ENCODE peak calls at places on chromosomes 7 and 10, in seven cellular contexts. Y, B, A, P, X, R and T are unnamed samples.
A peak's percentile ranks its signal among the peaks of the same experiment; 100 is the strongest.

GRCh38 chr10:88095291-88095721 is 231.9 kb downstream of the PTEN start:
- DNase-seq in Y (no peak), A (no peak), R (no peak), X (no peak), B (no peak), P (no peak), T (peak; percentile 78)

GRCh38 chr10:26513101-26513500 is 75.0 kb downstream of the APBB1IP start:
- DNase-seq in X (no peak), B (no peak), P (no peak), R (no peak), Y (no peak), A (no peak), T (no peak)

GRCh38 chr7:105198223-105198622 is 184.2 kb downstream of the KMT2E start:
- DNase-seq in R (no peak), B (no peak), A (no peak), X (peak; percentile 30), Y (no peak), P (no peak), T (peak; percentile 65)

GRCh38 chr7:6376820-6377219 is 70.9 kb downstream of the DAGLB start:
- DNase-seq in P (peak; percentile 18), X (no peak), A (no peak), B (no peak), Y (no peak), R (no peak), T (no peak)

GRCh38 chr10:5545778-5546710 is 21.3 kb downstream of the CALML3 start:
- DNase-seq in R (no peak), P (no peak), B (peak; percentile 47), A (peak; percentile 54), X (peak; percentile 81), Y (no peak), T (peak; percentile 38)

GRCh38 chr7:7969306-7970112 is 913 bp downstream of the GLCCI1 start:
- DNase-seq in P (peak; percentile 22), X (peak; percentile 36), Y (no peak), B (peak; percentile 71), A (peak; percentile 13), R (peak; percentile 51), T (peak; percentile 28)

GRCh38 chr10:43960981-43961380 is 312.3 kb upstream of the ZNF32 start:
- DNase-seq in A (no peak), Y (no peak), B (no peak), X (no peak), P (no peak), R (no peak), T (no peak)

GRCh38 chr10:133359554-133359971 is 1.7 kb upstream of the FUOM start:
- DNase-seq in B (peak; percentile 88), R (no peak), Y (peak; percentile 59), A (no peak), P (no peak), X (no peak), T (no peak)

GRCh38 chr10:36111676-36112075 is 469.6 kb upstream of the FZD8 start:
- DNase-seq in Y (no peak), R (no peak), X (no peak), P (no peak), A (no peak), B (no peak), T (no peak)

GRCh38 chr7:8783229-8783628 is 349.8 kb downstream of the NXPH1 start:
- DNase-seq in Y (no peak), A (no peak), P (no peak), B (no peak), X (no peak), R (no peak), T (no peak)

GRCh38 chr7:143460585-143460984 is 17.1 kb upstream of the TAS2R41 start:
- DNase-seq in R (no peak), P (no peak), Y (no peak), X (no peak), A (no peak), B (no peak), T (no peak)

GRCh38 chr10:51900180-51900579 is 200.8 kb upstream of the CSTF2T start:
- DNase-seq in P (no peak), R (no peak), X (no peak), Y (no peak), A (no peak), B (no peak), T (no peak)

GRCh38 chr10:51897560-51897959 is 198.2 kb upstream of the CSTF2T start:
- DNase-seq in Y (no peak), P (no peak), X (peak; percentile 24), R (no peak), A (no peak), B (no peak), T (no peak)

GRCh38 chr10:51894752-51895151 is 195.4 kb upstream of the CSTF2T start:
- DNase-seq in B (no peak), R (no peak), X (no peak), A (no peak), P (no peak), Y (no peak), T (no peak)

GRCh38 chr10:51895209-51895608 is 195.8 kb upstream of the CSTF2T start:
- DNase-seq in B (peak; percentile 47), X (peak; percentile 55), Y (no peak), A (peak; percentile 59), R (no peak), P (no peak), T (peak; percentile 9)

DNA sequence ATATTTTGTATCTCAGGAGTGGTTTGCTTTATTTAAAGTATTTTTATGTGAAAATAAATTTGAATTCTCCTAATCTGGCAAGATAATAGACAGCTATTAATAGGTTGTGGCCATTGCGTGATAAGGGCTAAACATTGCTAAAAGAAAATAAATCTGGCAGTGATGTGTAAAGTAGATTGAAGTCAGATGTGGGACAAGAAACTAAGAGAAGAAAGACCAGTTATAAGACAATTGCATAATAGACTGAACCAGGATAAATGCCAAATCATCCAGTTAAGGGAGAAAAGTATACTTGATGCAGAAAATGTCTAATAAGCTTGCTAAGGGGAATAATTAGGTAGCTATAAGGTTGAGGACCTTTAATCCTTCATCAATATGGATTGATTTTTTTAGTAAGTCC is 197.5 kb upstream of the CSTF2T start:
- DNase-seq in X (no peak), A (no peak), R (no peak), Y (no peak), P (no peak), B (no peak), T (peak; percentile 4)
- TF ChIP-seq CTCF in X (no peak), A (no peak), R (no peak), Y (no peak), P (no peak), B (no peak), T (no peak)

GRCh38 chr10:3748484-3748883 is 36.5 kb downstream of the KLF6 start:
- DNase-seq in X (no peak), P (no peak), Y (no peak), B (peak; percentile 24), A (no peak), R (no peak), T (no peak)

GRCh38 chr10:3747984-3748383 is 37.0 kb downstream of the KLF6 start:
- DNase-seq in Y (no peak), P (no peak), B (no peak), A (no peak), R (no peak), X (no peak), T (no peak)

GRCh38 chr10:3750352-3750816 is 34.6 kb downstream of the KLF6 start:
- DNase-seq in P (no peak), R (no peak), A (no peak), Y (no peak), X (no peak), B (no peak), T (no peak)

GRCh38 chr10:3749597-3750351 is 35.2 kb downstream of the KLF6 start:
- DNase-seq in P (no peak), Y (no peak), B (peak; percentile 48), X (peak; percentile 68), R (no peak), A (no peak), T (peak; percentile 81)

GRCh38 chr10:3749011-3749410 is 36.0 kb downstream of the KLF6 start:
- DNase-seq in R (no peak), A (no peak), Y (no peak), B (peak; percentile 19), X (no peak), P (no peak), T (no peak)
- TF ChIP-seq CTCF in R (no peak), A (no peak), Y (no peak), B (no peak), X (no peak), P (no peak), T (no peak)

GRCh38 chr7:132641238-132641637 is 65.0 kb upstream of the PLXNA4 start:
- DNase-seq in Y (no peak), R (no peak), A (no peak), X (no peak), P (no peak), B (no peak), T (no peak)

GRCh38 chr7:132643302-132643701 is 67.0 kb upstream of the PLXNA4 start:
- DNase-seq in P (no peak), Y (no peak), A (no peak), B (no peak), R (no peak), X (no peak), T (no peak)

GRCh38 chr7:132650498-132650897 is 74.2 kb upstream of the PLXNA4 start:
- DNase-seq in A (no peak), X (no peak), B (no peak), Y (no peak), R (no peak), P (no peak), T (peak; percentile 92)

GRCh38 chr7:132647311-132647710 is 71.0 kb upstream of the PLXNA4 start:
- DNase-seq in P (no peak), Y (no peak), A (no peak), B (no peak), R (no peak), X (no peak), T (no peak)

DNA sequence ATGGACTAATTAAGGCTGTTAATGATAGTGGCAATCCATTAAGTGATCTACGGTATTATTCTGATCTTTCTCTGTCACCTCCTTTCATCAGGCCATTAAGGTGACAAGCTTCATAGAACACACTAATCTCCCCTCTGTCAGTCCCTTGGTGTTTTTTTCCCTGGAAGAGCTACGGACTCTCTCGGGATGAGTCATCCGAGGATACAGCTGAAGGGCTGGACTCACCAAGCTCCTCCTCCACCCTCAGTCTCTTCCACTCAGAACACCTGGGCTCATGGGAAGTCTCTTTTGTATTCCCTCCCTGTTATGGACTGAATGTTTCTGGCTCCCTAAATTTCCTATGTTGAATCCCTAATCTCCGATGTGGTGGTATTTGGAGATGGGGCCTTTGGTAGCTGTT is 69.8 kb upstream of the PLXNA4 start:
- DNase-seq in B (no peak), P (no peak), Y (no peak), A (no peak), R (no peak), X (no peak), T (no peak)
- TF ChIP-seq CTCF in B (no peak), P (no peak), Y (no peak), A (no peak), R (no peak), X (no peak), T (no peak)

DNA sequence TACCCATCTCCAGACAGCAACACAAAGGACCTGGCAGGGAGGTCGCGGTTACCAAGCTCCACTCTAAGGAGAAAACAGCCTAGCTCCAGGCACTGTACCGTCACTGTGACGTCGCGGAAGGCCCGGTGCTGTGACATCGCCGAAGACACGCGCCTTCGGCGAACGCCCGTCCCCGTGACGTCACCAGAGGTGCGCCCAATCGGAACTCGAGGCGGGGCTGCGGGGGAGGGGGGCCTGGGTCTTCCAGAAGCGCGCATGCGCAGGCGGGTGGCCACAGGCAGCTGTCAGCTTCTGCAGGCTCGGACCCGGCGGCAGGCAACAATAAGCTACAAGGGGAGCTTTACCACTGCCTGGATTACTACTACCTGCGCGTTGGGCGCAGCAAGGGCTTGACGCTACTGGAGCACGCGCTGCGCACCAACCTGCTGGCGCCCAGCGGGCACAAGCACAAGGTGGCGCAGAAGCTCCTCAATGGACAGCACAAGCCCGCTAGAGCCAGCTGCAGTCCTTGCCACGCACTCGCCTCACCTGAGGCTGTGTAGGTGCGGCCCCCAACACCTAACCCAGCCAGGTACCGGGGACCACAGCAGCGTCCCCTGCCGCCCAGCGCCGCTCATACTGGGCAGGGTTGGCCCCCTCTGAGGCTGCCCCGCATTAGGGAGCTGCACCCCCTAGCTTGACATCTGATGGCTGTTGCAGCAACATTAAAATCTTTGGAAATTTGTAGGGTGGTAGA is 208.4 kb downstream of the TPST1 start:
- DNase-seq in X (peak; percentile 88), Y (peak; percentile 100), R (peak; percentile 80), P (peak; percentile 86), B (peak; percentile 86), A (peak; percentile 47), T (no peak)
- TF ChIP-seq CTCF in X (peak; percentile 37), Y (peak; percentile 63), R (peak; percentile 55), P (peak; percentile 57), B (no peak), A (peak; percentile 19), T (peak; percentile 25)